ENCODE peak calls at places on chromosomes 12 and 14, in ten cellular contexts. One of them, this sample, is unnamed.
A peak's percentile ranks its signal among the peaks of the same experiment; 100 is the strongest.

GRCh38 chr12:106299193-106299794 is 3.2 kb upstream of the TCP11L2 start:
- DNase-seq in adrenal gland: no peak
- DNase-seq in upper lobe of left lung: no peak
- DNase-seq in sigmoid colon: no peak
- DNase-seq in heart left ventricle: no peak
- DNase-seq in IMR-90: peak; percentile 30
- DNase-seq in uterus: no peak
- DNase-seq in ovary: no peak
- DNase-seq in stomach: no peak
- DNase-seq in A549: no peak
- DNase-seq in this sample: no peak

GRCh38 chr12:102479099-102479887 is 1.1 kb downstream of the IGF1 start:
- DNase-seq in IMR-90: no peak
- DNase-seq in uterus: no peak
- DNase-seq in heart left ventricle: no peak
- DNase-seq in sigmoid colon: no peak
- DNase-seq in A549: no peak
- DNase-seq in upper lobe of left lung: peak; percentile 24
- DNase-seq in adrenal gland: no peak
- DNase-seq in ovary: no peak
- DNase-seq in stomach: no peak
- DNase-seq in this sample: no peak

GRCh38 chr12:44581642-44582242 is 294.4 kb downstream of the NELL2 start:
- DNase-seq in uterus: no peak
- DNase-seq in A549: no peak
- DNase-seq in sigmoid colon: no peak
- DNase-seq in upper lobe of left lung: no peak
- DNase-seq in adrenal gland: no peak
- DNase-seq in heart left ventricle: no peak
- DNase-seq in IMR-90: no peak
- DNase-seq in stomach: no peak
- DNase-seq in ovary: no peak
- DNase-seq in this sample: no peak

GRCh38 chr12:32566663-32567634 is 112.2 kb upstream of the DNM1L start:
- DNase-seq in adrenal gland: no peak
- DNase-seq in upper lobe of left lung: no peak
- DNase-seq in heart left ventricle: peak; percentile 40
- DNase-seq in uterus: no peak
- DNase-seq in stomach: no peak
- DNase-seq in A549: peak; percentile 37
- DNase-seq in IMR-90: peak; percentile 10
- DNase-seq in sigmoid colon: no peak
- DNase-seq in ovary: no peak
- DNase-seq in this sample: no peak

GRCh38 chr12:114499338-114499737 is 93.4 kb upstream of the TBX5 start:
- DNase-seq in upper lobe of left lung: no peak
- DNase-seq in adrenal gland: no peak
- DNase-seq in uterus: no peak
- DNase-seq in A549: no peak
- DNase-seq in stomach: no peak
- DNase-seq in heart left ventricle: no peak
- DNase-seq in sigmoid colon: no peak
- DNase-seq in ovary: no peak
- DNase-seq in IMR-90: peak; percentile 74
- DNase-seq in this sample: no peak

GRCh38 chr12:94185801-94186200 is 37.4 kb downstream of the PLXNC1 start:
- DNase-seq in sigmoid colon: no peak
- DNase-seq in stomach: no peak
- DNase-seq in uterus: no peak
- DNase-seq in A549: no peak
- DNase-seq in upper lobe of left lung: no peak
- DNase-seq in IMR-90: no peak
- DNase-seq in ovary: no peak
- DNase-seq in adrenal gland: no peak
- DNase-seq in heart left ventricle: no peak
- DNase-seq in this sample: no peak

GRCh38 chr14:67166450-67166853 is 22.8 kb upstream of the GARIN2 start:
- DNase-seq in IMR-90: peak; percentile 58
- DNase-seq in stomach: no peak
- DNase-seq in ovary: no peak
- DNase-seq in upper lobe of left lung: no peak
- DNase-seq in A549: peak; percentile 64
- DNase-seq in uterus: no peak
- DNase-seq in sigmoid colon: no peak
- DNase-seq in adrenal gland: peak; percentile 76
- DNase-seq in heart left ventricle: no peak
- DNase-seq in this sample: no peak

GRCh38 chr14:58817846-58818245 is 180.1 kb downstream of the DACT1 start:
- DNase-seq in adrenal gland: no peak
- DNase-seq in ovary: no peak
- DNase-seq in stomach: no peak
- DNase-seq in A549: no peak
- DNase-seq in IMR-90: peak; percentile 50
- DNase-seq in upper lobe of left lung: no peak
- DNase-seq in sigmoid colon: no peak
- DNase-seq in uterus: no peak
- DNase-seq in heart left ventricle: no peak
- DNase-seq in this sample: no peak

GRCh38 chr12:58924652-58925051 is 4.3 kb upstream of the LRIG3 start:
- DNase-seq in stomach: no peak
- DNase-seq in A549: no peak
- DNase-seq in ovary: no peak
- DNase-seq in adrenal gland: no peak
- DNase-seq in IMR-90: no peak
- DNase-seq in heart left ventricle: no peak
- DNase-seq in sigmoid colon: no peak
- DNase-seq in upper lobe of left lung: no peak
- DNase-seq in uterus: no peak
- DNase-seq in this sample: no peak

GRCh38 chr12:58923781-58924180 is 3.5 kb upstream of the LRIG3 start:
- DNase-seq in stomach: no peak
- DNase-seq in heart left ventricle: no peak
- DNase-seq in ovary: no peak
- DNase-seq in upper lobe of left lung: no peak
- DNase-seq in uterus: no peak
- DNase-seq in sigmoid colon: no peak
- DNase-seq in A549: no peak
- DNase-seq in IMR-90: no peak
- DNase-seq in adrenal gland: no peak
- DNase-seq in this sample: no peak

GRCh38 chr12:58925733-58926113 is 5.4 kb upstream of the LRIG3 start:
- DNase-seq in sigmoid colon: no peak
- DNase-seq in stomach: no peak
- DNase-seq in A549: no peak
- DNase-seq in upper lobe of left lung: no peak
- DNase-seq in IMR-90: no peak
- DNase-seq in adrenal gland: no peak
- DNase-seq in heart left ventricle: no peak
- DNase-seq in ovary: no peak
- DNase-seq in uterus: no peak
- DNase-seq in this sample: no peak

GRCh38 chr12:58927112-58927511 is 6.8 kb upstream of the LRIG3 start:
- DNase-seq in ovary: no peak
- DNase-seq in sigmoid colon: no peak
- DNase-seq in uterus: no peak
- DNase-seq in A549: no peak
- DNase-seq in upper lobe of left lung: no peak
- DNase-seq in stomach: no peak
- DNase-seq in heart left ventricle: no peak
- DNase-seq in adrenal gland: no peak
- DNase-seq in IMR-90: no peak
- DNase-seq in this sample: no peak

DNA sequence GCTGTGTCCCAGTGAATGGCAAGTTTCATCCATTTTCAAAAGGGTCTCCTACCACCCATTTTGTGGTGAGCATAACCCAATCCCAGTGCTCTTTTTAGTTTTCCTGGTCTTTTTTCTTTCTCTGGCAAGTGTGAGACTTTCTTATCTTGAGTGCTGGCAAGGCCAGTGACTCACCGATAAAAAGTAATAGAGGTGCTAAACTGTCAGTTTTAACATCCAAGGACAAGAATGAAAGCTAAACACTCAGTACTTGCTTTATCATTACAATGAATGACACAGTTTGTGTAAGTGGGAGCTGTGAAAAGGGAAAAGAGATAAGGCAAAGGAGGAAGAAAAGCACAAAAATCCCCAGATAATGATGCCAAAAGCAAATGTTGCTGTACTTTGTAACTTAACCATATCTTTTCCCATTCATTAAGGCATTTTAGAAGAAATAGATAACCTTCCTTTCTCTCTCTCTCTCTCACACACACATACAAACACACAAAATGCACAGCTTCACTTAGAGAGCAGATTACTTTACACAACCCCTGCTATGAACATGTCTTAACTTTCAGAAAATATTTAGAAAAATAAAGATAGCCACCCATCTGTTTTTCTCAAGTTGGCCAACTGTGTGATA is 4.9 kb upstream of the LRIG3 start:
- DNase-seq in upper lobe of left lung: no peak
- DNase-seq in adrenal gland: no peak
- DNase-seq in uterus: no peak
- DNase-seq in IMR-90: peak; percentile 32
- DNase-seq in A549: no peak
- DNase-seq in heart left ventricle: no peak
- DNase-seq in sigmoid colon: no peak
- DNase-seq in ovary: no peak
- DNase-seq in stomach: no peak
- DNase-seq in this sample: no peak
- H3K27ac ChIP-seq in upper lobe of left lung: no peak overlapping the region
- H3K27ac ChIP-seq in adrenal gland: no peak overlapping the region
- H3K27ac ChIP-seq in uterus: no peak overlapping the region
- H3K27ac ChIP-seq in IMR-90: no peak overlapping the region
- H3K27ac ChIP-seq in A549: no peak overlapping the region
- H3K27ac ChIP-seq in heart left ventricle: no peak overlapping the region
- H3K27ac ChIP-seq in sigmoid colon: no peak overlapping the region
- H3K27ac ChIP-seq in ovary: no peak overlapping the region
- H3K27ac ChIP-seq in stomach: peak overlapping the region; percentile 53
- H3K27ac ChIP-seq in this sample: no peak overlapping the region

DNA sequence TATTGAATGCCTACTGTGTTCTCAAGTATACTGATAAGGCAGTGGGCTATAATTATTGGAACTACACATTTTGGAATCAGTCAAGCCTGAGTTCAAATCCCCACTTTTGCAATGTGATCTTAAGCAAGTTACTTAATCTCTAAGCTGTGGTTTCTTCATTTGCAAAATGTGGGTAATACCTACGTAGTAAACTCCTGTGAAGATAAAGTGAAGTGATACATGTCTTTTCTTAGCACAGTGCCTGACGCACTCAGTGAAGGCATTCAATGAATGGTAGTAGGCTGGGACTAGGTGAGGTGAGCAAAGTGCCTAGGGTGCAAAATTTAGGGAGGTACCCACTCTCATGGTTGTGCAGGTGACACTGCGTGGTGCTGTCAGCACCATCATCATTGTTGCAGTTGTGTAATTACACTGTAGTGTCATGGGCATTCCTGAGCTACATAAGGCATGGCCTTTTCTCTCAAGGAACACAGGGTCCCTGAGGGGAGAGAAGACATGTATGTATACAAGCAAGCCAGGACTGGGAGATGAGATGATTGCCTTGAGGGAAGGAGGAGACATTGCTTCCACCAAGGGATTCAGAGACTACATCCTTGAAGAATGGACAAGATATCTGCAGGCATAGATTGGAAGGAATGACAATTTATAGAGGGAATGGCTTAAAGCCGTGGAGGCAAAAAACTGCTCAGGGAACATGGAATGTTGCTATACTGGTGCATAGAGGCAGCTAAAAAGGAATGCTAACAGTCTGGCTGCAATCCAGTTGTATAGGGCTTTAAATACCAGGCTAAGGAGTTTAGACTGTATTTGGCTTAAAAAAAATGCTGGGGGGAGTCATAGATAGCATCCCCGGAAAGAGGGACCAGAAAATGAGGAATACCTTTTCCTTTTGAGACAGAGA is 129.2 kb upstream of the ARHGAP5 start:
- DNase-seq in upper lobe of left lung: no peak
- DNase-seq in sigmoid colon: no peak
- DNase-seq in A549: no peak
- DNase-seq in heart left ventricle: no peak
- DNase-seq in uterus: no peak
- DNase-seq in IMR-90: peak; percentile 23
- DNase-seq in adrenal gland: no peak
- DNase-seq in ovary: no peak
- DNase-seq in stomach: no peak
- DNase-seq in this sample: no peak
- TF ChIP-seq POLR2A in upper lobe of left lung: no peak
- TF ChIP-seq POLR2A in sigmoid colon: no peak
- TF ChIP-seq POLR2A in A549: no peak
- TF ChIP-seq POLR2A in heart left ventricle: no peak
- TF ChIP-seq POLR2A in uterus: no peak
- TF ChIP-seq POLR2A in IMR-90: no peak
- TF ChIP-seq POLR2A in adrenal gland: no peak
- TF ChIP-seq POLR2A in ovary: no peak
- TF ChIP-seq POLR2A in stomach: no peak
- TF ChIP-seq POLR2A in this sample: no peak

DNA sequence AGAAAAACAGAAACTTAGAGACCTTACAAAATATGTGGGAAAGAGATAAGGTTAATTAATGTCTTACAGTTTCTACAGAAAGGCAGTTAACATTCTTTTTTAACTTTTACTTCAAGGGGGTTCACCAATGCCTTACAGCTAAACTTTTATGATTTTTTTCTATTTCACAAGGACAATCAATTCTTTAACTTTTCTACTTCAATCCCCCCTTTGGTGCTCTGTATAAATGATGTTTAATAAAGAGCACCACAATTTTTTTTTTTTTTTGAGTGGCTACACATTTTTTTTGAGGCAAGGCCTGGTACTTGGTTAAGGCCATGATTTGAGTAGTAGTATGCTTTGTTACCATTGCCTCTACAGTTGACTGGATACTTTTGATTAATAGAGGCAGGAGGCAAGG is 279.6 kb downstream of the PRKD1 start:
- DNase-seq in heart left ventricle: no peak
- DNase-seq in upper lobe of left lung: no peak
- DNase-seq in uterus: no peak
- DNase-seq in ovary: no peak
- DNase-seq in adrenal gland: no peak
- DNase-seq in stomach: no peak
- DNase-seq in sigmoid colon: no peak
- DNase-seq in A549: no peak
- DNase-seq in IMR-90: peak; percentile 5
- DNase-seq in this sample: no peak
- H3K9me3 ChIP-seq in heart left ventricle: peaks cover 38% of the 10 kb centered on the region
- H3K9me3 ChIP-seq in upper lobe of left lung: peaks cover 18% of the 10 kb centered on the region
- H3K9me3 ChIP-seq in uterus: no peaks in the 10 kb centered on the region
- H3K9me3 ChIP-seq in ovary: no peaks in the 10 kb centered on the region
- H3K9me3 ChIP-seq in adrenal gland: peaks cover 10% of the 10 kb centered on the region
- H3K9me3 ChIP-seq in stomach: peaks cover 38% of the 10 kb centered on the region
- H3K9me3 ChIP-seq in sigmoid colon: no peaks in the 10 kb centered on the region
- H3K9me3 ChIP-seq in A549: no peaks in the 10 kb centered on the region
- H3K9me3 ChIP-seq in IMR-90: peaks cover 30% of the 10 kb centered on the region
- H3K9me3 ChIP-seq in this sample: peaks cover 4% of the 10 kb centered on the region

GRCh38 chr12:49846033-49846432 is 3.1 kb upstream of the BCDIN3D start:
- DNase-seq in IMR-90: no peak
- DNase-seq in ovary: no peak
- DNase-seq in heart left ventricle: no peak
- DNase-seq in A549: no peak
- DNase-seq in uterus: no peak
- DNase-seq in upper lobe of left lung: no peak
- DNase-seq in stomach: no peak
- DNase-seq in sigmoid colon: no peak
- DNase-seq in adrenal gland: no peak
- DNase-seq in this sample: no peak

GRCh38 chr12:49843411-49843810 is 505 bp upstream of the BCDIN3D start:
- DNase-seq in ovary: no peak
- DNase-seq in uterus: no peak
- DNase-seq in A549: no peak
- DNase-seq in heart left ventricle: no peak
- DNase-seq in adrenal gland: no peak
- DNase-seq in upper lobe of left lung: no peak
- DNase-seq in stomach: no peak
- DNase-seq in sigmoid colon: no peak
- DNase-seq in IMR-90: no peak
- DNase-seq in this sample: no peak

GRCh38 chr12:49843871-49844437 is 1.0 kb upstream of the BCDIN3D start:
- DNase-seq in IMR-90: no peak
- DNase-seq in adrenal gland: no peak
- DNase-seq in upper lobe of left lung: no peak
- DNase-seq in ovary: no peak
- DNase-seq in stomach: no peak
- DNase-seq in sigmoid colon: no peak
- DNase-seq in A549: no peak
- DNase-seq in heart left ventricle: no peak
- DNase-seq in uterus: no peak
- DNase-seq in this sample: no peak

GRCh38 chr12:49842519-49843352 is at the start of gene BCDIN3D:
- DNase-seq in sigmoid colon: peak; percentile 95
- DNase-seq in heart left ventricle: peak; percentile 95
- DNase-seq in ovary: peak; percentile 92
- DNase-seq in IMR-90: peak; percentile 91
- DNase-seq in adrenal gland: peak; percentile 95
- DNase-seq in uterus: peak; percentile 92
- DNase-seq in A549: peak; percentile 94
- DNase-seq in upper lobe of left lung: peak; percentile 95
- DNase-seq in stomach: peak; percentile 94
- DNase-seq in this sample: no peak

DNA sequence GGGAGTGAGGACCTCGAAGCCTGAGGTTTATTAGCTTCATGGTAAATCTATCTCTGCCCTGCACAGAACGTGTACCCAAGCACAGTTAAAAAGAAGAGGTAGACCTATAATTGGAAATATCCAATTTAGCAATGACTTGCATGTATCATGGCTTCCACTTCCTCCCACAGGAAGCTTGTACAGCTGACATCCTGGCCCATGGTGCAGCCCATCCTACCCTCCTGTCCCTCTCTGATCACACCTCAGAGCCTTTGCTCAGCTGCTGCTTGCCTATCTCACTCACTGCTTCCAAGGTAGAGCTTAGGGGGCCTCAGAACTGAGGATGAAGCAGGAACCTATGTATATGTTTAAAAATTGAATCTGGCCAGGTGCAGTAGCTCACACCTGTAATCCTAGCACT is 4.3 kb upstream of the BCDIN3D start:
- DNase-seq in upper lobe of left lung: no peak
- DNase-seq in stomach: no peak
- DNase-seq in adrenal gland: no peak
- DNase-seq in IMR-90: no peak
- DNase-seq in A549: no peak
- DNase-seq in sigmoid colon: no peak
- DNase-seq in uterus: no peak
- DNase-seq in heart left ventricle: no peak
- DNase-seq in ovary: no peak
- DNase-seq in this sample: peak; percentile 19
- H3K27ac ChIP-seq in upper lobe of left lung: no peak overlapping the region
- H3K27ac ChIP-seq in stomach: no peak overlapping the region
- H3K27ac ChIP-seq in adrenal gland: no peak overlapping the region
- H3K27ac ChIP-seq in IMR-90: no peak overlapping the region
- H3K27ac ChIP-seq in A549: no peak overlapping the region
- H3K27ac ChIP-seq in sigmoid colon: no peak overlapping the region
- H3K27ac ChIP-seq in uterus: no peak overlapping the region
- H3K27ac ChIP-seq in heart left ventricle: no peak overlapping the region
- H3K27ac ChIP-seq in ovary: no peak overlapping the region
- H3K27ac ChIP-seq in this sample: no peak overlapping the region